ENCODE peak calls at places on chromosomes 4 and X, in nine cellular contexts. R, J, W, E, V, F, K, D and B are unnamed samples.

GRCh38 chr4:143587703-143588102 is 74.2 kb downstream of the SMARCA5 start:
- DNase-seq in F (no peak), V (peak; percentile 51), K (peak; percentile 11), J (no peak), W (peak; percentile 63), R (no peak), E (peak; percentile 23), D (peak; percentile 35), B (peak; percentile 2)

GRCh38 chr4:22190855-22191254 is 242.3 kb upstream of the KCNIP4 start:
- DNase-seq in J (peak; percentile 77), K (peak; percentile 90), F (no peak), D (no peak), R (no peak), E (peak; percentile 61), W (no peak), V (peak; percentile 93), B (peak; percentile 94)

GRCh38 chrX:68699960-68700746 is 52.7 kb downstream of the STARD8 start:
- DNase-seq in D (peak; percentile 76), W (no peak), J (peak; percentile 55), K (peak; percentile 37), E (no peak), R (no peak), F (no peak), V (no peak), B (peak; percentile 61)

GRCh38 chr4:139416073-139416673 is 37.7 kb upstream of the RAB33B start:
- DNase-seq in V (peak; percentile 34), R (no peak), E (peak; percentile 69), J (peak; percentile 67), W (peak; percentile 82), D (peak; percentile 72), F (no peak), K (no peak), B (peak; percentile 71)

GRCh38 chr4:184924516-184924915 is 93.8 kb upstream of the HELT start:
- DNase-seq in J (no peak), E (no peak), W (no peak), D (no peak), V (no peak), F (no peak), K (no peak), R (no peak), B (no peak)

GRCh38 chr4:70613182-70613892 is 15.2 kb upstream of the ENAM start:
- DNase-seq in D (peak; percentile 30), K (no peak), F (no peak), J (no peak), W (no peak), V (no peak), E (no peak), R (no peak), B (no peak)

GRCh38 chrX:94058728-94059382 is 384.8 kb downstream of the FAM133A start:
- DNase-seq in V (peak; percentile 39), J (no peak), R (peak; percentile 46), K (peak; percentile 20), E (peak; percentile 16), D (peak; percentile 2), F (peak; percentile 71), W (peak; percentile 62), B (no peak)

GRCh38 chr4:102959503-102959902 is 60.0 kb downstream of the SLC9B1 start:
- DNase-seq in R (no peak), V (no peak), J (no peak), F (no peak), D (peak; percentile 11), E (no peak), K (no peak), W (no peak), B (no peak)

GRCh38 chrX:100413231-100413630 is 3.2 kb upstream of the PCDH19 start:
- DNase-seq in E (peak; percentile 73), R (no peak), K (peak; percentile 43), F (peak; percentile 71), D (peak; percentile 44), V (peak; percentile 69), W (peak; percentile 87), J (peak; percentile 48), B (peak; percentile 32)

GRCh38 chrX:110383414-110383813 is 24.8 kb downstream of the RTL9 start:
- DNase-seq in W (no peak), F (no peak), R (no peak), D (no peak), V (peak; percentile 42), J (peak; percentile 86), E (peak; percentile 66), K (peak; percentile 41), B (peak; percentile 67)

GRCh38 chr4:61805237-61805636 is 605.1 kb downstream of the ADGRL3 start:
- DNase-seq in W (no peak), J (no peak), D (no peak), V (no peak), R (no peak), F (no peak), E (no peak), K (no peak), B (no peak)

GRCh38 chr4:54767376-54767775 is 109.6 kb downstream of the KIT start:
- DNase-seq in W (no peak), K (no peak), F (no peak), R (no peak), V (no peak), E (peak; percentile 31), J (no peak), D (no peak), B (no peak)

GRCh38 chr4:76688737-76689078 is 209.2 kb downstream of the SOWAHB start:
- DNase-seq in V (peak; percentile 34), D (no peak), W (no peak), K (no peak), J (peak; percentile 38), F (no peak), R (no peak), E (peak; percentile 58), B (peak; percentile 66)

GRCh38 chr4:30754021-30754420 is 33.9 kb downstream of the PCDH7 start:
- DNase-seq in R (no peak), K (peak; percentile 63), W (no peak), V (peak; percentile 63), F (no peak), D (no peak), E (peak; percentile 22), J (peak; percentile 75), B (peak; percentile 82)

GRCh38 chr4:49032440-49033161 is 46.5 kb downstream of the CWH43 start:
- DNase-seq in V (peak; percentile 54), W (peak; percentile 75), J (peak; percentile 6), E (peak; percentile 7), R (no peak), D (peak; percentile 65), F (peak; percentile 55), K (peak; percentile 21), B (no peak)

GRCh38 chr4:17111959-17112659 is 213.7 kb upstream of the LDB2 start:
- DNase-seq in K (no peak), W (peak; percentile 80), V (no peak), E (no peak), R (peak; percentile 63), F (peak; percentile 86), D (peak; percentile 43), J (no peak), B (no peak)

GRCh38 chr4:128718793-128719192 is 90.7 kb upstream of the JADE1 start:
- DNase-seq in K (no peak), W (no peak), E (peak; percentile 81), V (peak; percentile 5), F (no peak), R (no peak), D (no peak), J (peak; percentile 75), B (peak; percentile 90)

GRCh38 chrX:63128509-63128908 is 222.6 kb downstream of the SPIN4 start:
- DNase-seq in E (peak; percentile 33), K (peak; percentile 20), V (peak; percentile 62), D (peak; percentile 23), R (no peak), F (peak; percentile 62), W (peak; percentile 78), J (peak; percentile 9), B (no peak)

GRCh38 chr4:71241467-71242401 is 97.1 kb upstream of the SLC4A4 start:
- DNase-seq in R (no peak), D (no peak), V (no peak), F (no peak), W (peak; percentile 37), E (peak; percentile 16), J (peak; percentile 52), K (no peak), B (peak; percentile 40)

GRCh38 chr4:53098681-53099121 is 236.6 kb downstream of the RASL11B start:
- DNase-seq in E (peak; percentile 19), K (peak; percentile 78), J (peak; percentile 92), V (peak; percentile 58), W (no peak), R (no peak), F (no peak), D (no peak), B (peak; percentile 89)

DNA sequence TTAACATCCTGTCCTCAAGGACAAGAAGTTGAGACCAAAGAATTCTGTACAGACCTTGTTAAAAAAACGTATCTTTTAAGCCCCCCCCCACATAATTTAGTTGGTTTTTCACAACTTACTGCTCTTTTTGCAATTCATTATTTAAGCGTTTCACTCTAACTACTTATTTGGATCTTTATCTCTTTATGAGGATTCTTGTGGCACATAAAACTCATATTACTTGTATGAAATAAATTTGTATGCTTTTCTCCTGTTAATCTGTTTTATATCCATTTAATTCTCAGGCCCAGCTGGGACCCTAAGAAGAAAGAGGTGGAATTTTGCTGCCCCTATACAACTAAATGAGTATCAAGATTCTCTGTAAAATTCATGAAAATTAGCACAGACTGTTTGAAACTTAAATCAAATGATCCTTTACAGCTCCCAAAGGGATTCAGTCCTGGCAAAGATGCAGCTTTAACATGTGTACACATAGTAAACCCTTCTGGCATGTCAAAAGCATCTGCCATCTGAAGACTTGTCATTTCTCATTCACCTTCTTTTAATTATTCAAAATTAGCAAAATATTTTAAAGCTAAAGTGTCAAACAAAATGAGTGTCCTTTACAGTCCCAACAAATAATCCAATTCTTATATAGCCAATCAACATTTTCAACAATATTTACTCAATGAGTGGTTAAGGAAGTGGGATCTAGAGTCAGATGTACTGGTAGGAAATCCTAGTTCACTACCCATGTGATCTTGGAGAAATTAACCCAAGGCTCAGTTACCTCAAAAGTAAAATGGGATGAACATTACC is 17.7 kb downstream of the ARAP2 start:
- DNase-seq in E (no peak), J (no peak), D (no peak), R (no peak), W (no peak), F (no peak), V (no peak), K (no peak), B (no peak)
- H3K9ac ChIP-seq in E (no peak overlapping the region), J (no peak overlapping the region), D (no peak overlapping the region), R (no peak overlapping the region), W (no peak overlapping the region), F (no peak overlapping the region), V (no peak overlapping the region), K (no peak overlapping the region), B (no peak overlapping the region)

GRCh38 chr4:159105063-159105414 is 2.2 kb downstream of the RAPGEF2 start:
- DNase-seq in W (no peak), F (no peak), E (peak; percentile 58), V (peak; percentile 44), K (peak; percentile 61), R (no peak), D (no peak), J (peak; percentile 61), B (peak; percentile 73)
- H3K9ac ChIP-seq in W (no peak overlapping the region), F (peak overlapping the region; percentile 77), E (peak overlapping the region; percentile 87), V (peak overlapping the region; percentile 30), K (peak overlapping the region; percentile 86), R (no peak overlapping the region), D (peak overlapping the region; percentile 75), J (peak overlapping the region; percentile 52), B (peak overlapping the region; percentile 8)

GRCh38 chr4:101345596-101346311 is 1.6 kb downstream of the PPP3CA start:
- DNase-seq in F (peak; percentile 75), D (peak; percentile 41), V (peak; percentile 36), J (peak; percentile 39), K (peak; percentile 48), W (peak; percentile 59), E (peak; percentile 84), R (peak; percentile 42), B (peak; percentile 63)
- H3K9ac ChIP-seq in F (no peak overlapping the region), D (no peak overlapping the region), V (peak overlapping the region; percentile 94), J (peak overlapping the region; percentile 88), K (peak overlapping the region; percentile 69), W (peak overlapping the region; percentile 76), E (peak overlapping the region; percentile 85), R (peak overlapping the region; percentile 3), B (peak overlapping the region; percentile 60)

GRCh38 chr4:89829470-89830138 is 7.4 kb downstream of the SNCA start:
- DNase-seq in F (no peak), R (no peak), J (no peak), V (no peak), D (no peak), W (no peak), E (peak; percentile 30), K (peak; percentile 86), B (peak; percentile 43)
- H3K9ac ChIP-seq in F (no peak overlapping the region), R (no peak overlapping the region), J (no peak overlapping the region), V (no peak overlapping the region), D (no peak overlapping the region), W (no peak overlapping the region), E (no peak overlapping the region), K (no peak overlapping the region), B (no peak overlapping the region)